ENCODE peak calls at places on chromosomes 16 and 17, in four cellular contexts. O, F, I and M are unnamed samples.
A peak's percentile ranks its signal among the peaks of the same experiment; 100 is the strongest.

GRCh38 chr16:9053006-9053601 is 38.3 kb upstream of the HAPSTR1 start:
- DNase-seq in O (no peak), F (peak; percentile 89), I (no peak), M (no peak)

GRCh38 chr17:8855477-8856204 is 11.8 kb downstream of the PIK3R6 start:
- DNase-seq in O (no peak), F (no peak), I (no peak), M (no peak)

GRCh38 chr17:61219460-61219859 is 180.2 kb upstream of the TBX2 start:
- DNase-seq in O (no peak), F (peak; percentile 17), I (no peak), M (no peak)

GRCh38 chr17:3603119-3603869 is 5.9 kb downstream of the TRPV1 start:
- DNase-seq in O (no peak), F (no peak), I (no peak), M (no peak)

GRCh38 chr17:79391376-79391775 is 219.5 kb downstream of the RBFOX3 start:
- DNase-seq in O (no peak), F (no peak), I (no peak), M (no peak)

GRCh38 chr17:2954898-2955445 is 108.4 kb downstream of the OR1D5 start:
- DNase-seq in O (no peak), F (peak; percentile 70), I (no peak), M (peak; percentile 21)

GRCh38 chr16:88503374-88503770 is 50.3 kb downstream of the ZFPM1 start:
- DNase-seq in O (no peak), F (no peak), I (no peak), M (no peak)

GRCh38 chr16:5693426-5693825 is 595.8 kb upstream of the EEF2KMT start:
- DNase-seq in O (no peak), F (no peak), I (no peak), M (no peak)

GRCh38 chr17:66540131-66540781 is 237.8 kb downstream of the PRKCA start:
- DNase-seq in O (no peak), F (no peak), I (no peak), M (no peak)

GRCh38 chr17:45782889-45783592 is 1.1 kb upstream of the CRHR1 start:
- DNase-seq in O (no peak), F (peak; percentile 25), I (no peak), M (no peak)

GRCh38 chr16:70778901-70779309 is 22.1 kb downstream of the VAC14 start:
- DNase-seq in O (peak; percentile 35), F (peak; percentile 72), I (no peak), M (no peak)

GRCh38 chr17:59753522-59754467 is 46.3 kb downstream of the VMP1 start:
- DNase-seq in O (peak; percentile 72), F (peak; percentile 88), I (peak; percentile 10), M (peak; percentile 80)

GRCh38 chr17:79009397-79010303 is at the start of gene CANT1:
- DNase-seq in O (peak; percentile 71), F (peak; percentile 62), I (peak; percentile 72), M (peak; percentile 91)

GRCh38 chr16:9123871-9124270 is 32.4 kb downstream of the HAPSTR1 start:
- DNase-seq in O (peak; percentile 62), F (no peak), I (no peak), M (no peak)

GRCh38 chr16:75256059-75256870 is 4.8 kb upstream of the BCAR1 start:
- DNase-seq in O (no peak), F (no peak), I (no peak), M (no peak)

GRCh38 chr16:75535901-75536300 is at the start of gene CHST5:
- DNase-seq in O (no peak), F (no peak), I (no peak), M (no peak)

GRCh38 chr17:73323622-73324455 is 12.0 kb upstream of the CDC42EP4 start:
- DNase-seq in O (no peak), F (no peak), I (no peak), M (no peak)

GRCh38 chr17:37779554-37779953 is 34.7 kb upstream of the HNF1B start:
- DNase-seq in O (no peak), F (no peak), I (no peak), M (no peak)

GRCh38 chr16:2686912-2687507 is 4.7 kb downstream of the KCTD5 start:
- DNase-seq in O (no peak), F (no peak), I (no peak), M (peak; percentile 86)

GRCh38 chr16:22353188-22353919 is 21.1 kb downstream of the CDR2 start:
- DNase-seq in O (no peak), F (no peak), I (no peak), M (no peak)

GRCh38 chr16:78452030-78452429 is 352.6 kb downstream of the WWOX start:
- DNase-seq in O (no peak), F (no peak), I (no peak), M (no peak)

GRCh38 chr17:35089846-35090193 is 26.3 kb upstream of the RFFL start:
- DNase-seq in O (no peak), F (peak; percentile 43), I (no peak), M (no peak)

GRCh38 chr17:67442787-67443624 is 65.9 kb downstream of the PITPNC1 start:
- DNase-seq in O (no peak), F (peak; percentile 36), I (no peak), M (no peak)

GRCh38 chr17:67422887-67423286 is 45.8 kb downstream of the PITPNC1 start:
- DNase-seq in O (no peak), F (no peak), I (no peak), M (no peak)